ENCODE peak calls at places on chromosomes 4 and X, in six cellular contexts. L is trophoblast cell, W is mesendoderm, Y is neuronal stem cell, R is mesenchymal stem cell, C is IMR-90. K is an unnamed sample.
A peak's percentile ranks its signal among the peaks of the same experiment; 100 is the strongest.

GRCh38 chrX:22063284-22063683 is 31.2 kb downstream of the PHEX start:
- DNase-seq in W (no peak), R (no peak), Y (peak; percentile 12), C (no peak), L (no peak), K (no peak)

GRCh38 chrX:104568304-104568915 is 2.4 kb downstream of the IL1RAPL2 start:
- DNase-seq in L (no peak), C (no peak), Y (no peak), W (no peak), R (no peak), K (no peak)

GRCh38 chrX:51802917-51803688 is 59.9 kb downstream of the GSPT2 start:
- DNase-seq in C (peak; percentile 67), L (peak; percentile 43), Y (peak; percentile 12), W (peak; percentile 93), R (peak; percentile 50), K (peak; percentile 81)

GRCh38 chrX:10326578-10326977 is 169.8 kb downstream of the CLCN4 start:
- DNase-seq in Y (no peak), L (peak; percentile 35), R (peak; percentile 58), W (no peak), C (peak; percentile 43), K (no peak)

GRCh38 chrX:45900751-45901150 is 644.5 kb downstream of the ZNF674 start:
- DNase-seq in R (peak; percentile 10), L (peak; percentile 2), W (no peak), Y (peak; percentile 1), C (no peak), K (no peak)

GRCh38 chr4:87624698-87625097 is 16.4 kb downstream of the DSPP start:
- DNase-seq in Y (no peak), W (no peak), R (no peak), L (no peak), C (no peak), K (no peak)

GRCh38 chrX:10636337-10636736 is 16.0 kb upstream of the MID1 start:
- DNase-seq in R (peak; percentile 68), Y (no peak), L (peak; percentile 70), C (peak; percentile 68), W (peak; percentile 71), K (peak; percentile 40)

GRCh38 chrX:124211312-124211942 is 121.0 kb upstream of the TEX13D start:
- DNase-seq in W (peak; percentile 62), R (peak; percentile 22), Y (no peak), L (peak; percentile 39), C (peak; percentile 3), K (no peak)

GRCh38 chrX:10597871-10598270 is 22.5 kb downstream of the MID1 start:
- DNase-seq in C (peak; percentile 32), Y (no peak), L (peak; percentile 68), W (peak; percentile 68), R (no peak), K (no peak)

GRCh38 chrX:120380699-120381098 is 18.8 kb downstream of the ATP1B4 start:
- DNase-seq in L (peak; percentile 30), Y (no peak), R (peak; percentile 0), W (peak; percentile 80), C (no peak), K (peak; percentile 33)

GRCh38 chr4:77434299-77435092 is 171.1 kb upstream of the CXCL13 start:
- DNase-seq in Y (no peak), W (no peak), R (no peak), L (no peak), C (no peak), K (no peak)

GRCh38 chrX:77788050-77788449 is 2.0 kb upstream of the ATRX start:
- DNase-seq in W (peak; percentile 3), R (peak; percentile 15), C (peak; percentile 14), Y (no peak), L (peak; percentile 18), K (no peak)

GRCh38 chr4:6655924-6656323 is 15.4 kb downstream of the MRFAP1 start:
- DNase-seq in Y (no peak), L (no peak), W (no peak), R (no peak), C (no peak), K (no peak)

GRCh38 chr4:88771883-88772450 is 74.3 kb upstream of the NAP1L5 start:
- DNase-seq in C (no peak), Y (no peak), W (no peak), R (no peak), L (peak; percentile 17), K (no peak)

GRCh38 chrX:82677281-82677680 is 830.8 kb upstream of the POU3F4 start:
- DNase-seq in L (no peak), Y (no peak), W (no peak), R (peak; percentile 45), C (no peak), K (no peak)

GRCh38 chr4:134567461-134567860 is 365.9 kb upstream of the PABPC4L start:
- DNase-seq in L (peak; percentile 67), W (peak; percentile 16), C (no peak), Y (no peak), R (no peak), K (no peak)

GRCh38 chrX:38206542-38206941 is 14.1 kb downstream of the SRPX start:
- DNase-seq in R (no peak), C (no peak), W (no peak), Y (no peak), L (no peak), K (no peak)

GRCh38 chrX:15150578-15150977 is 119.3 kb downstream of the ASB9 start:
- DNase-seq in C (no peak), W (no peak), L (no peak), Y (no peak), R (no peak), K (no peak)

GRCh38 chr4:56134272-56134671 is 185.5 kb downstream of the CEP135 start:
- DNase-seq in Y (no peak), W (peak; percentile 72), L (no peak), C (peak; percentile 43), R (peak; percentile 72), K (peak; percentile 30)

GRCh38 chr4:118740869-118741268 is 55.7 kb downstream of the METTL14 start:
- DNase-seq in Y (no peak), C (no peak), W (no peak), L (peak; percentile 58), R (peak; percentile 28), K (no peak)

GRCh38 chr4:158170691-158171455 is 2.0 kb downstream of the GASK1B start:
- DNase-seq in L (peak; percentile 57), R (peak; percentile 44), W (peak; percentile 33), Y (no peak), C (peak; percentile 23), K (peak; percentile 60)

GRCh38 chrX:150774798-150775568 is 81.8 kb downstream of the MTMR1 start:
- DNase-seq in C (no peak), Y (no peak), R (no peak), W (no peak), L (peak; percentile 25), K (no peak)

GRCh38 chr4:19678763-19679162 is 572.9 kb upstream of the SLIT2 start:
- DNase-seq in W (no peak), R (peak; percentile 41), C (peak; percentile 95), Y (no peak), L (no peak), K (no peak)

GRCh38 chr4:16820304-16820703 is 78.1 kb downstream of the LDB2 start:
- DNase-seq in Y (no peak), L (no peak), R (no peak), C (no peak), W (peak; percentile 75), K (no peak)
- H2BK120ac ChIP-seq in Y (no peak overlapping the region), L (no peak overlapping the region), R (no peak overlapping the region), C (no peak overlapping the region), W (no peak overlapping the region), K (no peak overlapping the region)

GRCh38 chr4:103422467-103423219 is 224.5 kb upstream of the CENPE start:
- DNase-seq in Y (no peak), L (peak; percentile 54), W (no peak), R (no peak), C (no peak), K (no peak)

GRCh38 chr4:103429283-103429682 is 231.1 kb upstream of the CENPE start:
- DNase-seq in W (peak; percentile 81), L (peak; percentile 59), C (no peak), Y (peak; percentile 6), R (no peak), K (peak; percentile 89)

GRCh38 chr4:103423261-103423660 is 225.1 kb upstream of the CENPE start:
- DNase-seq in W (no peak), R (no peak), Y (no peak), L (no peak), C (no peak), K (no peak)

GRCh38 chr4:103424853-103425252 is 226.7 kb upstream of the CENPE start:
- DNase-seq in Y (no peak), W (no peak), L (peak; percentile 29), R (peak; percentile 22), C (no peak), K (no peak)

DNA sequence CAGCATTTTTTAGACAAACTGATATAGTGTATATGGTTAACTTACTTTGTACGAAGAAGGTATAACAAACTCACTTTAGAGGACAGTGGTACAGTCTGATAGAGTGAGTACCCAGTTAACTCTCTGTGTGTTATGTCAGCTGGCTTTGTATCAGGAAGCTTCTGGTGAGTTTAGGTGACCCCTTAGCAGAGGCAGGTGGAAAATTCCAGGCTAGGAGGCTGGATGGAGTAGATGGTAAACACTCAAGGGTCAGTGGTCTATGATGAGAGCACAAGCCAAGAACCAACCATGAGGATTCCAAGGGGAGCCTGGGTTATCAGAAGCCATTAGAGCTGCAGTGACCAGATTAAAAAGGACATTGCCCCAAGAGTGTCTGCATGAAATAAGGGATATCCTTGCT is 227.3 kb upstream of the CENPE start:
- DNase-seq in C (no peak), W (no peak), L (no peak), R (no peak), Y (no peak), K (no peak)
- H2BK120ac ChIP-seq in C (no peak overlapping the region), W (no peak overlapping the region), L (no peak overlapping the region), R (no peak overlapping the region), Y (no peak overlapping the region), K (no peak overlapping the region)

DNA sequence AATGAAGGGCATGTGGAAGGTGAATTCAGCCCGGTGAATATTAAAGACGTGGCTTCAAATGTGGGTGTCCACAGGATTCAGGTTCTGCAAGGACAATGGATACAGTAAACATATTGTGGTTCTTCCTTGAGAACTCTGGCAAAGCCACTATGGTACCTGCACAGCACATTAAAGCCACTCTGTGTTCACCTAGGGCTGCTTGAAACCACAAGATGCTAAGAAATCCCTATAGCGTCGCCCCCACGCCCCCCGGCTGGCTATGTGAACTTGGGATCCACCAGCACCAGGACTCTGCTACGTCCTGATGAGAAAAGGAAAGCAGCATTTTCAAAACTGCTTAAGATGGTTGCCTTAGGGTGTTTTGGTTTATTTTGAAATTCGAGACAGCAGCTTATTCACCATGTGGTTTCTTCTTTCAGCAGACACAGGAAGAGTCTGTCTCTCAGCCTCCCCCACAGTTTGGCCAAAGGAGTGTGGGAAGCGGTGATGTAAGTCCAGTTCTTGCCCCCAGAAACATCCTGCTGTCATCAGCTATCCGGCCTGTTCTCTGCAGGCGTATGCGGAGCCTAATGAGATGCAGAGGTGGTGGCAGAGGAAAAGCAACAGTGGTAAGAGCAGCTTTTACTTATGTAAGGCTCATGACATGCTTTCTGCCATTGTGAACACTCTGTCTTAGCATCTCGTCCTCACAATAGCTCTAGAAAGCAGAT is 111.5 kb downstream of the AFAP1 start:
- DNase-seq in C (peak; percentile 100), R (peak; percentile 99), W (peak; percentile 89), L (no peak), Y (no peak), K (no peak)
- H2BK120ac ChIP-seq in C (peak overlapping the region; percentile 65), R (peak overlapping the region; percentile 54), W (no peak overlapping the region), L (no peak overlapping the region), Y (no peak overlapping the region), K (no peak overlapping the region)

DNA sequence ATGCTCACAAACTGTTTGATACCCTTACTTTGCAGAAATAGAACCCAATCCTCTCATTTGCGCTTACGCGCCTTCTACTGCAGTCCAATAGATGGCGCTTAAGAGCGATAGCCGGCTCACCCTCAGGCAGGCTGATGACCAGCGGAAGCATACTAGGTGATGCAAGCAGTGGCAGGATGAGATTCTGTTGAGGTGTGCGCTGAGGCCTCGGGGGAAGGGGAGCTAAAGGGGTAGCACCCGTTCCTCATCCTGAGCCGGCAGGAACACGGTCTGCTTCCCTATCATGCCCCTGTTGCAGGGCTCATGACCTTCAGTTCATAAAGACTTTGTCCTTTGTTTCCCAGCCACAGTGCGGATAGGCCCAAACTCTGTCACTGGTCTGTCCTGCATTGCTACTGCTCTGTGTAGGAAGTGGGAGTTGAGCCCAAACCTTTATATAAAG is 628.9 kb downstream of the TLL1 start:
- DNase-seq in L (peak; percentile 73), C (no peak), W (peak; percentile 92), R (peak; percentile 37), Y (peak; percentile 14), K (peak; percentile 84)
- H2BK120ac ChIP-seq in L (no peak overlapping the region), C (no peak overlapping the region), W (no peak overlapping the region), R (no peak overlapping the region), Y (no peak overlapping the region), K (no peak overlapping the region)

K was measured in H9.